ENCODE peak calls at places on chromosomes 13 and 19, in eight cellular contexts. W, A, J, E, X, F, R and Q are unnamed samples.

GRCh38 chr13:22428188-22428828 is 752.5 kb upstream of the SGCG start:
- DNase-seq in E (no peak), F (no peak), W (no peak), J (no peak), A (no peak), X (no peak), R (no peak), Q (no peak)

GRCh38 chr13:44710576-44710975 is 134.4 kb upstream of the TSC22D1 start:
- DNase-seq in A (peak; percentile 98), X (peak; percentile 92), W (no peak), R (peak; percentile 83), F (no peak), J (no peak), E (no peak), Q (no peak)

GRCh38 chr13:113967206-113967720 is 6.6 kb downstream of the C13orf46 start:
- DNase-seq in R (no peak), E (no peak), F (no peak), W (no peak), J (peak; percentile 46), X (no peak), A (no peak), Q (no peak)

GRCh38 chr13:40094056-40094455 is 438.6 kb downstream of the COG6 start:
- DNase-seq in E (no peak), J (no peak), R (no peak), W (no peak), A (no peak), F (no peak), X (no peak), Q (peak; percentile 28)

GRCh38 chr19:12884926-12885748 is 1.9 kb downstream of the KLF1 start:
- DNase-seq in X (peak; percentile 45), W (peak; percentile 90), F (peak; percentile 52), A (no peak), R (peak; percentile 66), E (peak; percentile 83), J (peak; percentile 93), Q (peak; percentile 93)

GRCh38 chr13:54162069-54162468 is 1133.5 kb downstream of the OLFM4 start:
- DNase-seq in J (no peak), R (no peak), E (no peak), X (no peak), W (no peak), F (no peak), A (peak; percentile 8), Q (no peak)

GRCh38 chr13:111422352-111422751 is 101.9 kb downstream of the TEX29 start:
- DNase-seq in A (no peak), X (no peak), F (no peak), E (no peak), W (no peak), J (no peak), R (no peak), Q (no peak)

GRCh38 chr13:112819816-112820215 is 130.0 kb downstream of the ATP11A start:
- DNase-seq in F (no peak), E (no peak), R (no peak), A (no peak), J (no peak), X (no peak), W (no peak), Q (no peak)

GRCh38 chr19:44643605-44644390 is at the start of gene PVR:
- DNase-seq in J (peak; percentile 88), E (no peak), R (peak; percentile 89), F (no peak), A (peak; percentile 83), X (peak; percentile 83), W (peak; percentile 74), Q (peak; percentile 79)

GRCh38 chr13:91242652-91243051 is 104.8 kb upstream of the MIR17HG start:
- DNase-seq in E (no peak), A (peak; percentile 28), J (no peak), W (no peak), F (no peak), X (no peak), R (no peak), Q (no peak)

GRCh38 chr13:97934590-97934989 is 18.9 kb upstream of the IPO5 start:
- DNase-seq in J (no peak), X (peak; percentile 14), E (no peak), W (no peak), A (no peak), R (no peak), F (no peak), Q (no peak)

GRCh38 chr19:3683866-3684816 is 16.1 kb downstream of the PIP5K1C start:
- DNase-seq in W (no peak), R (no peak), F (no peak), J (no peak), E (no peak), A (no peak), X (no peak), Q (no peak)

GRCh38 chr13:85277753-85278152 is 521.5 kb downstream of the SLITRK6 start:
- DNase-seq in W (no peak), E (no peak), X (peak; percentile 67), R (peak; percentile 38), F (no peak), A (peak; percentile 49), J (no peak), Q (no peak)

GRCh38 chr19:1090731-1091543 is 4.2 kb downstream of the POLR2E start:
- DNase-seq in F (no peak), X (no peak), W (no peak), A (no peak), E (no peak), J (no peak), R (no peak), Q (no peak)

GRCh38 chr13:82330499-82330898 is 1551.8 kb downstream of the SLITRK1 start:
- DNase-seq in A (no peak), R (no peak), X (peak; percentile 21), E (no peak), J (no peak), F (no peak), W (no peak), Q (no peak)

GRCh38 chr19:47095707-47096704 is 17.6 kb downstream of the ZC3H4 start:
- DNase-seq in W (peak; percentile 91), E (peak; percentile 25), X (no peak), F (no peak), J (peak; percentile 93), R (peak; percentile 81), A (no peak), Q (peak; percentile 96)

GRCh38 chr13:38348890-38349289 is 761 bp upstream of the UFM1 start:
- DNase-seq in J (no peak), F (no peak), X (no peak), W (no peak), R (peak; percentile 44), E (peak; percentile 0), A (peak; percentile 21), Q (no peak)

GRCh38 chr13:105655046-105655445 is 880.4 kb downstream of the EFNB2 start:
- DNase-seq in R (peak; percentile 9), W (no peak), F (no peak), X (no peak), A (peak; percentile 25), E (no peak), J (no peak), Q (no peak)

GRCh38 chr19:4260605-4261191 is 13.8 kb downstream of the YJU2 start:
- DNase-seq in A (no peak), W (no peak), F (no peak), E (no peak), X (no peak), J (no peak), R (no peak), Q (no peak)